ENCODE peak calls at places on chromosomes 3 and 15, in seven cellular contexts. L is Calu3, N is nephron progenitor cell, V is RWPE1, G is progenitor cell of endocrine pancreas, A is osteocyte, H is OCI-LY7. U is an unnamed sample.
A peak's percentile ranks its signal among the peaks of the same experiment; 100 is the strongest.

GRCh38 chr3:42746455-42747450 is 26.3 kb downstream of the CCDC13 start:
- DNase-seq in H (no peak), V (no peak), L (no peak), A (peak; percentile 44), N (no peak), G (no peak), U (no peak)

GRCh38 chr3:62233065-62233464 is 140.3 kb downstream of the FEZF2 start:
- DNase-seq in G (no peak), A (no peak), H (no peak), V (no peak), N (no peak), L (no peak), U (no peak)

GRCh38 chr3:150365132-150365604 is 42.9 kb upstream of the TSC22D2 start:
- DNase-seq in H (no peak), N (no peak), L (no peak), V (no peak), A (no peak), G (no peak), U (no peak)

GRCh38 chr3:30502051-30502741 is 104.2 kb upstream of the TGFBR2 start:
- DNase-seq in H (no peak), N (no peak), G (no peak), A (no peak), V (no peak), L (no peak), U (no peak)

GRCh38 chr15:56244237-56244810 is 645 bp upstream of the RFX7 start:
- DNase-seq in A (no peak), G (peak; percentile 10), H (peak; percentile 68), V (peak; percentile 91), N (peak; percentile 41), L (peak; percentile 58), U (no peak)

GRCh38 chr3:127800508-127800907 is 21.8 kb downstream of the MGLL start:
- DNase-seq in N (no peak), H (no peak), L (no peak), V (no peak), G (no peak), A (no peak), U (no peak)

GRCh38 chr3:128296469-128297251 is 143.4 kb downstream of the EEFSEC start:
- DNase-seq in A (peak; percentile 49), L (peak; percentile 2), G (no peak), H (no peak), V (no peak), N (no peak), U (peak; percentile 54)

GRCh38 chr3:8113649-8114048 is 388.0 kb upstream of the LMCD1 start:
- DNase-seq in G (no peak), V (no peak), H (no peak), N (no peak), L (no peak), A (no peak), U (no peak)

GRCh38 chr3:187976361-187976900 is 177.5 kb upstream of the LPP start:
- DNase-seq in V (no peak), G (no peak), A (no peak), L (no peak), N (no peak), H (peak; percentile 82), U (no peak)

GRCh38 chr3:154926721-154927120 is 153.4 kb upstream of the MME start:
- DNase-seq in A (no peak), G (no peak), H (no peak), N (no peak), L (no peak), V (no peak), U (no peak)

GRCh38 chr3:79766474-79767193 is 1.2 kb downstream of the ROBO1 start:
- DNase-seq in N (peak; percentile 58), V (no peak), A (no peak), H (no peak), G (no peak), L (peak; percentile 17), U (no peak)

GRCh38 chr3:135694142-135694541 is 271.4 kb upstream of the PPP2R3A start:
- DNase-seq in A (no peak), V (no peak), N (no peak), L (no peak), H (no peak), G (no peak), U (no peak)

GRCh38 chr15:90343391-90343790 is 8.7 kb upstream of the ZNF774 start:
- DNase-seq in N (no peak), V (peak; percentile 26), G (no peak), L (no peak), A (no peak), H (no peak), U (no peak)

GRCh38 chr3:126060613-126061145 is 23.2 kb downstream of the SLC41A3 start:
- DNase-seq in L (no peak), V (no peak), H (no peak), N (no peak), A (no peak), G (no peak), U (no peak)

GRCh38 chr15:22831473-22831872 is 7.0 kb upstream of the NIPA2 start:
- DNase-seq in N (no peak), A (no peak), L (no peak), V (no peak), G (no peak), H (no peak), U (no peak)

GRCh38 chr3:139241783-139242182 is 102.0 kb upstream of the MRPS22 start:
- DNase-seq in L (no peak), A (no peak), N (no peak), H (no peak), V (no peak), G (no peak), U (no peak)

GRCh38 chr3:128616516-128617269 is 33.9 kb downstream of the RPN1 start:
- DNase-seq in H (no peak), N (no peak), A (no peak), G (no peak), V (no peak), L (no peak), U (no peak)

GRCh38 chr15:77461486-77461885 is 40.8 kb downstream of the HMG20A start:
- DNase-seq in V (no peak), N (no peak), H (no peak), L (no peak), A (no peak), G (no peak), U (no peak)

GRCh38 chr3:30319713-30320112 is 286.7 kb upstream of the TGFBR2 start:
- DNase-seq in N (no peak), L (peak; percentile 43), H (peak; percentile 52), G (no peak), V (peak; percentile 41), A (no peak), U (no peak)

GRCh38 chr15:63609448-63609847 is 12.3 kb downstream of the FBXL22 start:
- DNase-seq in V (no peak), H (no peak), N (no peak), A (peak; percentile 56), L (no peak), G (no peak), U (no peak)

DNA sequence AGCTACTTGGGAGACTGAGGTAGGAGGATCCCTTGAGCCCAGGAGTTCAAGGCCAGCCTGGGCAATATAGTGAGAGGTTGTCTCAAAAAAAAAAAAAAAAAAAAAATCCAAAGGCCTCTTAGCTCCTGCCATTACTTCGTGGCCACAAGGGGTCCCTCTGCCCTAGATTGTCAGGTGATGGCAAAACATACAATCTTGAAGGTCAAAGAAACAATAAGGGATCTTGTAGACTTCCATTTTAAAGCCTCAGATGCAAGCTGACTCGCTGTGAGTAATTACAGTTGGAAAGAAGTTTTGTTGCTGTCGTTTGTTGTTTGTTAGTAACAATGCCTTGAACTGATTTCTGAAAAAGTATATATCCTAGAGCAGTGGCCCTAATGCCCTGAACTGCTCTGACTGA is 55.9 kb upstream of the PLCL2 start:
- DNase-seq in H (peak; percentile 77), V (no peak), L (peak; percentile 47), A (no peak), G (no peak), N (peak; percentile 25), U (no peak)
- TF ChIP-seq CTCF in H (peak; percentile 83), V (no peak), L (no peak), A (no peak), G (peak; percentile 47), N (peak; percentile 37), U (peak; percentile 50)

GRCh38 chr3:172198428-172198827 is 159.1 kb downstream of the FNDC3B start:
- DNase-seq in A (no peak), H (no peak), V (no peak), L (no peak), G (no peak), N (no peak), U (no peak)
- TF ChIP-seq CTCF in A (no peak), H (no peak), V (no peak), L (no peak), G (no peak), N (no peak), U (no peak)

DNA sequence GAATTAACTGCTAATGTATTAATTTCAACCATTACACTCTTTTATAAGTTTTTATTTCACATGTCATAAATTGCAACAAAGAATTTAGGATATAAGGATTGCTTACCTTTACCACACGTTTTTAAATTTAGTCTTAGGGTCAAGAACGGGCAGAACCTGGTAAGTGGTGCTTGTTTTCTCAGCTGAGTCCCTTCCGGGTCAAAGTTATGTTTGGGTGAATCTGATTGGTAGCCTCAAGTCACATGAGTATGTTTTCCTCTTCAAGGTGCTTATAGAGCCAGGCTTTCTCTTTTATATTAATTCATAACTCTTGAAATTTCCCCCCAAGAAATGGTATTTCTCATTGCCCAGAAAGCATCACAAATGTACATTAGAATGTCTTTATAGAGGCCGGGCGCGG is 415.8 kb upstream of the ROBO2 start:
- DNase-seq in V (no peak), L (no peak), N (no peak), A (no peak), G (no peak), H (no peak), U (no peak)
- TF ChIP-seq CTCF in V (no peak), L (no peak), N (no peak), A (no peak), G (no peak), H (no peak), U (no peak)

GRCh38 chr15:58308742-58309355 is 122.9 kb upstream of the LIPC start:
- DNase-seq in N (no peak), V (no peak), L (no peak), H (no peak), A (no peak), G (no peak), U (no peak)
- TF ChIP-seq CTCF in N (peak; percentile 8), V (no peak), L (no peak), H (peak; percentile 54), A (peak; percentile 12), G (peak; percentile 25), U (peak; percentile 46)

GRCh38 chr3:46091971-46092703 is 64.9 kb upstream of the XCR1 start:
- DNase-seq in A (no peak), G (no peak), L (peak; percentile 28), N (no peak), V (no peak), H (peak; percentile 49), U (peak; percentile 15)

GRCh38 chr3:46093327-46093932 is 66.1 kb upstream of the XCR1 start:
- DNase-seq in L (no peak), V (no peak), G (no peak), H (no peak), N (no peak), A (no peak), U (peak; percentile 3)

GRCh38 chr3:46094506-46094905 is 67.2 kb upstream of the XCR1 start:
- DNase-seq in G (no peak), V (no peak), L (no peak), H (no peak), A (no peak), N (no peak), U (peak; percentile 20)

GRCh38 chr3:46091046-46091445 is 63.8 kb upstream of the XCR1 start:
- DNase-seq in N (no peak), G (no peak), L (no peak), A (no peak), H (no peak), V (no peak), U (peak; percentile 20)

GRCh38 chr3:46092704-46093085 is 65.4 kb upstream of the XCR1 start:
- DNase-seq in L (no peak), A (no peak), G (no peak), H (peak; percentile 75), N (no peak), V (no peak), U (peak; percentile 1)
- TF ChIP-seq CTCF in L (no peak), A (no peak), G (no peak), H (peak; percentile 22), N (no peak), V (no peak), U (no peak)

U was measured in type B pancreatic cell.